ENCODE peak calls at places on chromosomes 2 and 18, in nine cellular contexts. Z is HepG2, E is stomach, Q is NB4, N is HCT116, R is vagina, X is endothelial cell of umbilical vein, K is H54, I is A549. Y is an unnamed sample.

GRCh38 chr2:119439574-119440500 is 8.2 kb downstream of the TMEM37 start:
- DNase-seq in Z (no peak), E (peak), Q (no peak), N (no peak), R (no peak), X (no peak), K (no peak), I (no peak), Y (no peak)

GRCh38 chr2:11004206-11004605 is 92.5 kb downstream of the KCNF1 start:
- DNase-seq in Z (peak), E (no peak), Q (peak), N (no peak), R (no peak), X (peak), K (no peak), I (no peak), Y (no peak)

GRCh38 chr2:26438926-26439325 is 37.2 kb downstream of the DRC1 start:
- DNase-seq in Z (no peak), E (no peak), Q (no peak), N (no peak), R (no peak), X (no peak), K (no peak), I (no peak), Y (no peak)

GRCh38 chr2:215528555-215528954 is 92.7 kb upstream of the FN1 start:
- DNase-seq in Z (peak), E (no peak), Q (no peak), N (no peak), R (no peak), X (peak), K (peak), I (no peak), Y (no peak)

GRCh38 chr2:77054938-77055337 is 467.2 kb downstream of the LRRTM4 start:
- DNase-seq in Z (no peak), E (no peak), Q (peak), N (no peak), R (no peak), X (no peak), K (no peak), I (no peak), Y (no peak)

GRCh38 chr2:770776-771175 is 93.6 kb upstream of the TMEM18 start:
- DNase-seq in Z (no peak), E (no peak), Q (no peak), N (no peak), R (peak), X (no peak), K (no peak), I (no peak), Y (no peak)

GRCh38 chr2:55232863-55233657 is 572 bp downstream of the RPS27A start:
- DNase-seq in Z (no peak), E (peak), Q (peak), N (no peak), R (no peak), X (peak), K (no peak), I (no peak), Y (peak)

GRCh38 chr18:48106498-48106897 is 176.0 kb upstream of the SMAD2 start:
- DNase-seq in Z (no peak), E (no peak), Q (no peak), N (no peak), R (no peak), X (no peak), K (no peak), I (no peak), Y (no peak)

GRCh38 chr2:36511858-36512630 is 85.9 kb downstream of the FEZ2 start:
- DNase-seq in Z (no peak), E (no peak), Q (peak), N (no peak), R (no peak), X (no peak), K (no peak), I (no peak), Y (peak)

GRCh38 chr2:61634512-61634911 is 96.4 kb upstream of the XPO1 start:
- DNase-seq in Z (no peak), E (no peak), Q (no peak), N (no peak), R (no peak), X (no peak), K (no peak), I (no peak), Y (no peak)

GRCh38 chr2:61636686-61637085 is 98.5 kb upstream of the XPO1 start:
- DNase-seq in Z (no peak), E (no peak), Q (no peak), N (no peak), R (no peak), X (no peak), K (no peak), I (no peak), Y (no peak)

GRCh38 chr2:61640406-61640805 is 102.2 kb upstream of the XPO1 start:
- DNase-seq in Z (no peak), E (no peak), Q (no peak), N (no peak), R (no peak), X (no peak), K (no peak), I (no peak), Y (no peak)

DNA sequence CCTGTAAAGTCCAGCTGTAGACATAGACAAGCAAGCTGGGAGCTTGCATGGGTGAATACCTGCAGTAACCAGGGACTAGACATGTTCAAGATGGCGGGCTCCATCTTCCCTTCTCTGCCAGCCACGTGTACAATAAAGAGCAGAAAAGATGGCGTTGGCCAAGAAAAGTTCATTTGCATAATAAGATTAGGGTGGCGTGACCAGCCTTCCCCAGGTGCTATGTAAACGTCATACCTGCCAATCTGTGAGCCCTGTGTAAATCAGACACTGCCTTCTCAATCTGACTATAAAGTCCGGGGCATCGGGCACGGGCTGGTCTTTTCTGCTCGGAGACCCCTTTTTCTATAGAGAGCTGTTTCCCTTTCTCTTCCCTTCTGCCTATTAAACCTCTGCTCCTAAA is 101.6 kb upstream of the XPO1 start:
- DNase-seq in Z (no peak), E (no peak), Q (no peak), N (no peak), R (no peak), X (no peak), K (no peak), I (no peak), Y (no peak)
- TF ChIP-seq POLR2A in Z (no peak), E (no peak), Q (no peak), N (no peak), R (no peak), X (no peak), K (no peak), I (no peak), Y (no peak)

GRCh38 chr2:27914046-27914792 is 23.7 kb downstream of the BABAM2 start:
- DNase-seq in Z (peak), E (no peak), Q (no peak), N (no peak), R (no peak), X (no peak), K (no peak), I (no peak), Y (no peak)

GRCh38 chr2:27916293-27917015 is 25.9 kb downstream of the BABAM2 start:
- DNase-seq in Z (peak), E (no peak), Q (no peak), N (no peak), R (no peak), X (no peak), K (no peak), I (no peak), Y (no peak)

GRCh38 chr2:27915874-27916273 is 25.3 kb downstream of the BABAM2 start:
- DNase-seq in Z (peak), E (no peak), Q (no peak), N (no peak), R (no peak), X (peak), K (no peak), I (no peak), Y (no peak)

GRCh38 chr2:27914793-27915175 is 24.3 kb downstream of the BABAM2 start:
- DNase-seq in Z (no peak), E (no peak), Q (no peak), N (no peak), R (no peak), X (no peak), K (no peak), I (no peak), Y (no peak)

DNA sequence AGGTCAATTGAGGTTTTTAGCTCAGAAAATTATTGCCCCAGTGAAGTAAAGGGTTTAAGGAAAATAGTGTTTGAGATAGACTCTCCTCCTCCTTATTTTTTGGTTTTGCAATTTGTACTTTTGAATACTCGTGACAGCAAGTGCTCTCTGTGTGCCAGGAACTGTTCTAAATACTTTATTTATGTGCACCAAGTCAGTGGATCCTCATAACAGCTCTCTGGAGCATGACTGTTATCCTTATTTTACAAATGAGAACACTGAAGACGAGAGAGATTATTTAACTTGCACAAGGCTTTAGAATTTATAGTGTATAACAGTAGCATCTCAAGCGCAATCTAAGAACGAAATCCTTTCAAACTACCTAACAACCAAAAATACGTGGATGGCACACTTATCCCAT is 24.7 kb downstream of the BABAM2 start:
- DNase-seq in Z (no peak), E (no peak), Q (no peak), N (no peak), R (no peak), X (no peak), K (no peak), I (no peak), Y (no peak)
- TF ChIP-seq POLR2A in Z (no peak), E (no peak), Q (no peak), N (no peak), R (no peak), X (no peak), K (no peak), I (no peak), Y (no peak)

GRCh38 chr2:196162586-196163180 is 8.7 kb downstream of the STK17B start:
- DNase-seq in Z (no peak), E (no peak), Q (peak), N (no peak), R (no peak), X (no peak), K (no peak), I (no peak), Y (no peak)
- TF ChIP-seq POLR2A in Z (no peak), E (no peak), Q (no peak), N (no peak), R (no peak), X (no peak), K (no peak), I (no peak), Y (no peak)

DNA sequence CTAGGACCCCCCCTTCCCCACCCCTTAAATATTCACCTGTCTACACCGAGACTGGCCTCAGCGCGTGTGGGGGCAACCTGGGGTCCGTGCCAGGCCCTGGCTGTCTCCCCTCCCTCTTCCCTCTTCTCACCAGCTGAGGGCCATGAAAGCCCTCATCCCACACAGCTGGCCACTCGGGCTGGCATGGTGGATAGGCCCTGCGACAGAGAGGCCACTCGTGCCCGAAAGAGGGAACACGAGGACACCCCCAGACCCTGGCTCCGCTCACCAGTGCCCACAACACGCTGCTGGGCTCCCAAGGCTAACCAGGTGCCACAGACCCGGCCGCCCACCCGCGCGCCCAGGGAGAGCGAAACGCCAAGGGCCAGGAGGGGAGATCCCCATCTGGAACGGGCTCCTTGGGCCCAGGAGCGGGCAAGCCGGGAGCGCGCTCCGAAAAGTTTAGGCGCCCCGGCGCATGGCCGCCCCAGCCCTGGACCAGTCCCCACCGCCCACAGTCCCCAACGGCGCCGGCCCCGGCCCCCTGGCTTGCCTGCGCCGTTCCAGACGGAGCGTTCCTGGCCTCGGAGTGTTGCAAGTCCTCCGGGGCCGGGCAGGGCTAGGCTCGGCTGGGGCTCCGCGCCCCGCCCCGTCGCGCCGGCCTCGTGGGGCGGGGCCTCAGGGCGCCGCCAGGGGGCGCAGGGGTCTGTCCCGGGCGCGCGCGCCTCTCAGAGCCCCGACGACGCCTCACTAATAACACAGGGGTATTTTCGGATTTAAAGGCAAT is at the start of gene TMBIM1:
- DNase-seq in Z (peak), E (peak), Q (peak), N (no peak), R (no peak), X (peak), K (peak), I (peak), Y (peak)
- TF ChIP-seq POLR2A in Z (peak), E (no peak), Q (no peak), N (peak), R (peak), X (peak), K (peak), I (peak), Y (peak)

GRCh38 chr2:241129086-241129871 is 20.0 kb downstream of the PASK start:
- DNase-seq in Z (no peak), E (no peak), Q (no peak), N (no peak), R (no peak), X (no peak), K (no peak), I (no peak), Y (no peak)
- TF ChIP-seq POLR2A in Z (no peak), E (no peak), Q (no peak), N (no peak), R (no peak), X (no peak), K (no peak), I (no peak), Y (no peak)

GRCh38 chr2:148027822-148028221 is 6.9 kb downstream of the MBD5 start:
- DNase-seq in Z (no peak), E (no peak), Q (no peak), N (no peak), R (no peak), X (no peak), K (no peak), I (no peak), Y (no peak)

GRCh38 chr2:148026573-148026972 is 5.7 kb downstream of the MBD5 start:
- DNase-seq in Z (no peak), E (no peak), Q (no peak), N (no peak), R (no peak), X (no peak), K (no peak), I (no peak), Y (no peak)

GRCh38 chr2:148031152-148031551 is 10.3 kb downstream of the MBD5 start:
- DNase-seq in Z (no peak), E (no peak), Q (no peak), N (no peak), R (no peak), X (no peak), K (no peak), I (no peak), Y (no peak)

GRCh38 chr2:148032215-148032614 is 11.3 kb downstream of the MBD5 start:
- DNase-seq in Z (no peak), E (no peak), Q (no peak), N (no peak), R (no peak), X (no peak), K (no peak), I (no peak), Y (no peak)
- TF ChIP-seq POLR2A in Z (no peak), E (no peak), Q (no peak), N (no peak), R (no peak), X (no peak), K (no peak), I (no peak), Y (no peak)

GRCh38 chr18:49851624-49852023 is 38.3 kb upstream of the ACAA2 start:
- DNase-seq in Z (no peak), E (peak), Q (no peak), N (no peak), R (no peak), X (no peak), K (no peak), I (no peak), Y (no peak)

GRCh38 chr18:49848115-49848514 is 34.8 kb upstream of the ACAA2 start:
- DNase-seq in Z (no peak), E (no peak), Q (no peak), N (no peak), R (peak), X (no peak), K (no peak), I (no peak), Y (no peak)

GRCh38 chr18:49847524-49847923 is 34.2 kb upstream of the ACAA2 start:
- DNase-seq in Z (no peak), E (no peak), Q (no peak), N (no peak), R (peak), X (no peak), K (no peak), I (no peak), Y (no peak)

GRCh38 chr18:49850636-49851035 is 37.3 kb upstream of the ACAA2 start:
- DNase-seq in Z (no peak), E (peak), Q (no peak), N (no peak), R (peak), X (no peak), K (no peak), I (no peak), Y (no peak)

DNA sequence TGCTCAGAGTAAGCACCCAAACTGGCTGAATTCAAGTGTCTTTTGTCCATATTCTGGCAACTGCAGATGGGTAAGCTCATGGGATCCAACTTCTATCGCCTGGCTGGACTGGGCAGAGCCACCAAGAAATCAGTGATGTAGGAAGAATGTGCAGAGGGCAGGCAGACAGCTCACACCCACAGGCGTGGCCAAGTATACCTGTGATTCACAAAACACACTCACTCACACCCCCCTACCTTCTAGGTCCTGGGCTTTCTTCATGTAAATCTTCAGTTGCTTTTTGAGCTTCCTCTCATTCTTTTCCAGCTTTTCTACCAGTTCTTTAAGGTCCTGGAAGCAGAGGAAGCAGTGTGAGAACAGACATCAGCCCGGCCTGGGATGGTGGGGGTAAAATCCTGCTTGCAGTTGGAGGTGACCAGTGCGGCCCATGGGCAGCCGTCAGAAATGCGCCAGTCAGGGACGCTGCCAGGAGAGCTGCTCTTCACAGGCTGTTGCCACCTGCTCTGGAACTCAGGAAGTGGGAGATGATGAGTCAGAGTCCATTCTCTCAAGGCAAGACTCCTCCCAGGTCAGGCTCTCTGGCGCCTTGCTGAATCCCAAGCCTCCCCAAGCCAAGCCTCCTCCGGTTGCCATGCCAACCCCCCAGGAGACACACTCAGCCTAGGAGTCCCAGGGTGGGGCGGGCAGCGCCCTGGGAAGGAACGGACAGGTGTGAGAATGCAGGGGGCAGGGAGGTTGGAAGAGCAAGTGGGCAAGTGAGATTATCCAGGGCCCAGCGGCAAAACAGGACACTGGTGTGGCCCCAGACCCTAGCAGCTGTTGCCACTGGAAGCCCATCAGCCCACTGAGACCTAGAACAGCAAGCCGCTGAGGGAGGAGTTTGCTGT is 36.2 kb upstream of the ACAA2 start:
- DNase-seq in Z (peak), E (peak), Q (peak), N (peak), R (peak), X (peak), K (peak), I (peak), Y (no peak)
- TF ChIP-seq POLR2A in Z (no peak), E (no peak), Q (no peak), N (no peak), R (no peak), X (no peak), K (no peak), I (peak), Y (no peak)

GRCh38 chr2:43777306-43777926 is 3.6 kb downstream of the DYNC2LI1 start:
- DNase-seq in Z (no peak), E (no peak), Q (no peak), N (no peak), R (no peak), X (no peak), K (no peak), I (no peak), Y (no peak)

GRCh38 chr2:43776317-43776716 is 2.5 kb downstream of the DYNC2LI1 start:
- DNase-seq in Z (no peak), E (no peak), Q (no peak), N (no peak), R (no peak), X (no peak), K (no peak), I (no peak), Y (no peak)

GRCh38 chr2:43778233-43778632 is 4.4 kb downstream of the DYNC2LI1 start:
- DNase-seq in Z (no peak), E (no peak), Q (no peak), N (no peak), R (no peak), X (no peak), K (no peak), I (no peak), Y (no peak)

GRCh38 chr2:43774617-43775016 is 778 bp downstream of the DYNC2LI1 start:
- DNase-seq in Z (no peak), E (no peak), Q (peak), N (no peak), R (no peak), X (no peak), K (no peak), I (peak), Y (no peak)

GRCh38 chr2:43773876-43774613 is at the start of gene DYNC2LI1:
- DNase-seq in Z (peak), E (peak), Q (peak), N (peak), R (no peak), X (peak), K (peak), I (peak), Y (peak)
- TF ChIP-seq POLR2A in Z (peak), E (no peak), Q (peak), N (peak), R (no peak), X (peak), K (peak), I (peak), Y (peak)